ENCODE peak calls at places on chromosomes 16 and 17, in nine cellular contexts. L, F, J, Q, D, R, E, W and X are unnamed samples.

GRCh38 chr17:27449541-27449940 is 6.7 kb upstream of the KSR1 start:
- DNase-seq in D (no peak), R (no peak), W (no peak), J (no peak), L (no peak), Q (no peak), E (no peak), F (no peak), X (no peak)

GRCh38 chr17:44436336-44436735 is 46.9 kb upstream of the ITGA2B start:
- DNase-seq in L (no peak), Q (no peak), R (no peak), J (no peak), W (no peak), D (no peak), F (no peak), E (no peak), X (no peak)

GRCh38 chr16:72673118-72673517 is 374.8 kb downstream of the ZFHX3 start:
- DNase-seq in W (no peak), E (no peak), R (no peak), L (no peak), Q (peak; percentile 4), D (no peak), F (peak; percentile 36), J (no peak), X (no peak)

GRCh38 chr17:80781188-80781577 is 210.5 kb upstream of the CHMP6 start:
- DNase-seq in L (no peak), D (no peak), J (no peak), W (no peak), E (no peak), R (no peak), Q (no peak), F (no peak), X (no peak)

GRCh38 chr16:19923396-19923795 is 38.7 kb upstream of the GPRC5B start:
- DNase-seq in F (no peak), D (no peak), R (no peak), L (no peak), W (no peak), Q (no peak), J (no peak), E (no peak), X (no peak)

GRCh38 chr17:46154151-46154816 is 38.9 kb downstream of the KANSL1 start:
- DNase-seq in L (no peak), J (peak; percentile 37), R (peak; percentile 46), W (no peak), F (no peak), D (no peak), E (no peak), Q (peak; percentile 38), X (no peak)

GRCh38 chr17:50909765-50910661 is 43.9 kb upstream of the TOB1 start:
- DNase-seq in D (no peak), W (no peak), R (no peak), E (no peak), F (no peak), J (no peak), Q (no peak), L (no peak), X (no peak)

GRCh38 chr17:17028059-17028877 is 14.0 kb upstream of the MPRIP start:
- DNase-seq in R (no peak), J (no peak), D (peak; percentile 77), E (peak; percentile 51), L (no peak), F (peak; percentile 51), Q (peak; percentile 35), W (no peak), X (no peak)

GRCh38 chr16:66103245-66103644 is 263.2 kb upstream of the CDH5 start:
- DNase-seq in J (no peak), E (no peak), R (no peak), F (peak; percentile 14), W (no peak), L (no peak), D (no peak), Q (peak; percentile 58), X (no peak)

GRCh38 chr17:17445296-17445924 is 31.4 kb upstream of the MED9 start:
- DNase-seq in J (no peak), R (no peak), F (no peak), D (no peak), W (no peak), L (no peak), Q (no peak), E (no peak), X (no peak)

GRCh38 chr16:8885674-8886592 is 3.8 kb downstream of the LITAFD start:
- DNase-seq in J (no peak), R (no peak), F (peak; percentile 37), L (no peak), Q (peak; percentile 51), E (peak; percentile 74), D (no peak), W (no peak), X (no peak)

GRCh38 chr17:76461765-76462555 is 5.4 kb upstream of the AANAT start:
- DNase-seq in R (no peak), F (peak; percentile 47), Q (no peak), E (no peak), J (no peak), L (no peak), D (no peak), W (no peak), X (no peak)

GRCh38 chr16:82651921-82652601 is 25.3 kb downstream of the CDH13 start:
- DNase-seq in D (no peak), E (no peak), J (no peak), R (peak; percentile 61), Q (no peak), F (no peak), W (no peak), L (no peak), X (no peak)
- TF ChIP-seq CTCF in D (no peak), E (no peak), J (no peak), R (no peak), Q (no peak), F (no peak), W (no peak), L (no peak), X (no peak)

GRCh38 chr16:85570213-85570734 is 42.8 kb upstream of the GSE1 start:
- DNase-seq in Q (no peak), R (peak; percentile 47), W (no peak), F (no peak), E (no peak), L (no peak), D (no peak), J (no peak), X (no peak)

GRCh38 chr16:85573045-85573695 is 40.0 kb upstream of the GSE1 start:
- DNase-seq in E (no peak), J (no peak), W (no peak), F (no peak), D (no peak), R (no peak), Q (no peak), L (no peak), X (no peak)

GRCh38 chr16:85571563-85571812 is 41.6 kb upstream of the GSE1 start:
- DNase-seq in R (no peak), J (no peak), L (no peak), F (no peak), W (no peak), Q (no peak), E (no peak), D (no peak), X (no peak)

GRCh38 chr16:85570735-85571562 is 42.2 kb upstream of the GSE1 start:
- DNase-seq in L (no peak), D (peak; percentile 57), F (no peak), Q (no peak), J (no peak), R (peak; percentile 41), E (no peak), W (no peak), X (no peak)

DNA sequence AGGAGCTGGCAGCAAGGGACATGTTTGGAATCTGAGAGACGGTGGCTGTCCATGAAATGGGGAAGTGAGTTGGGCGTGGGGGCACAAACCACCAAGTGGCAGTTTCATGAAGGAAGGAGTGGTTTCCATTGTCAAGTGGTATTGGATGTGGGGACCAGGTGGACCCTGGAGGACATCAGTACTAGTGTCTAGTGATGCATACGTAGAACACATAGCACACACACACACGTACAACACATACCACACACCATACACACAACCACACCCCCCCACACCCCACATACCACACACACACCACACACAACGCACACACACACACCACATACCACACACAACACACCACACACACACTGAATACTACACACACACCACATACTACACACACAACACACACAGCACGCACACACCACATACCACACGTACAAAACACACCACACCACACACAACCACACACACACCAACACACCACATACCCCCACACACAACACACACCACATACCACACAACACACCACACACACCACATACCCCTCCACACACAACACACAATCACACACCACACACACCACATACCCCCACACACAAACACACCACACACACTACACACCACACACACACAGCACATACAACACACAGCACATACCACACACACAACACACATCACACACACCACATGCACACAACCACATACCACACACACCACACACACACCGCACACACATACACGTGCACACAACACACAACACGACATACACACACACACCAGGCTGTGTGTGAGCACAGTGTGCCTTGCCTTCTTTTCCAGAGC is 41.1 kb upstream of the GSE1 start:
- DNase-seq in F (no peak), E (no peak), R (peak; percentile 72), D (no peak), L (no peak), Q (no peak), J (no peak), W (no peak), X (no peak)
- H3K4me3 ChIP-seq in F (no peak overlapping the region), E (no peak overlapping the region), R (no peak overlapping the region), D (no peak overlapping the region), L (no peak overlapping the region), Q (no peak overlapping the region), J (no peak overlapping the region), W (no peak overlapping the region), X (no peak overlapping the region)

DNA sequence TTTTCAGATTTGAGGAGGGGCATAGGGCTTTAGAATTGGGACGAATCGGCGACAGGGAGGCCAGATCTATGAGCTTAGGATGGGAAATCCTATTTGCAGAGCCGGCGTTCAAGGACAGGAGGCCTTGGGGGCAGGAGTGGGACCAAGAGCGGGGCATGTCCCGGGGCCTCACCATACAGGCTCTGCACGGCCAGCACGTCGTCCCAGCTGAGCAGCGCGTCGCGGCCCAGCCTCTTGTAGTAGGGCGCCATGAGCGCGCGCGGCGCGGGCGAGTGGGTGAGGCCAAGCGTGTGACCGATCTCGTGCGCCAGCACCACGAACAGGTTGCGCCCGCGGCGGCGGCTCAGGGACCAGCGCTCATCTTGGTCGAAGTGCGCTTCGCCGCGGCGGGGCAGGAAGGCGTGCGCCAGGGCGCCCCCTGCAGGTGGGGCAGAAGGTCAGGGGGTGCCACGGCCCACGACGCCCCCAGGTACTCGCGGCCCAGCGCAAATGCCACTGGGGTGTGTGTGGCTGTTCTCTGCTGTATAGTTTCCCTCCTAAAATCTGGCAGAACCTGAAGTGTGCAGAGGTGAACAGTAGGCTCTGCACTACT is 9.3 kb downstream of the C17orf50 start:
- DNase-seq in W (no peak), D (no peak), R (no peak), F (no peak), L (no peak), Q (no peak), E (no peak), J (no peak), X (no peak)
- TF ChIP-seq CTCF in W (peak; percentile 9), D (no peak), R (peak; percentile 66), F (no peak), L (peak; percentile 18), Q (peak; percentile 4), E (peak; percentile 29), J (peak; percentile 32), X (peak; percentile 16)

DNA sequence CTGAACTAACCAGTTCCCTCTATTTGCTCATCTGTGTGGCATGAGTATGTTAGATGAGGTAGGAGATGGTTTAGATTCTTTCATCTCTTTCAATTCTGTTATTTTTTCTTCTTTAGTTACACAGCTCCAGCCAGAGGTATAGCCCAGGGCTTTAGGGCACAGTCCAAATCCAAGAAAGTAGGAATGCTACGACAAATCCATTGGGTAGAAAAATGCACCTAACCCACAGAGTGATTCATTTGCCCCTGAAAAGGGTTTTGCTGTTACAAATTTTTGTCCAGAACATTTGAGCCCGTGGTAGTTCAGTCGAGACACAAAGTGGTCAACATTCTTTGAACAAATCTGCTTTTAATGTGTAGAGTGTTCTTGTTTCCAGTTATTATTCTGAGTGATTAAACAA is 250.7 kb downstream of the HS3ST3A1 start:
- DNase-seq in L (peak; percentile 29), F (peak; percentile 38), J (peak; percentile 39), Q (peak; percentile 69), R (no peak), E (no peak), W (no peak), D (no peak), X (peak; percentile 78)
- H3K4me3 ChIP-seq in L (no peak overlapping the region), F (no peak overlapping the region), J (no peak overlapping the region), Q (no peak overlapping the region), R (no peak overlapping the region), E (no peak overlapping the region), W (no peak overlapping the region), D (no peak overlapping the region), X (no peak overlapping the region)